ENCODE peak calls at places on chromosomes 12 and 14, in seven cellular contexts. One of them, this sample, is unnamed. For H3K4me1, the result is how much of the 10 kb centered on the place peaks cover.

GRCh38 chr12:94134226-94134795 is 14.1 kb upstream of the PLXNC1 start:
- DNase-seq in hepatocyte: peak
- DNase-seq in ovary: no peak
- DNase-seq in heart right ventricle: no peak
- DNase-seq in cardiac muscle cell: peak
- DNase-seq in esophagus muscularis mucosa: no peak
- DNase-seq in CD8-positive, alpha-beta memory T cell: no peak
- DNase-seq in this sample: peak

GRCh38 chr12:41034686-41035085 is 153.4 kb upstream of the PDZRN4 start:
- DNase-seq in cardiac muscle cell: no peak
- DNase-seq in heart right ventricle: no peak
- DNase-seq in CD8-positive, alpha-beta memory T cell: no peak
- DNase-seq in ovary: no peak
- DNase-seq in hepatocyte: no peak
- DNase-seq in esophagus muscularis mucosa: no peak
- DNase-seq in this sample: no peak

GRCh38 chr12:66235626-66236281 is 46.7 kb downstream of the IRAK3 start:
- DNase-seq in heart right ventricle: no peak
- DNase-seq in cardiac muscle cell: peak
- DNase-seq in ovary: no peak
- DNase-seq in esophagus muscularis mucosa: no peak
- DNase-seq in CD8-positive, alpha-beta memory T cell: no peak
- DNase-seq in hepatocyte: no peak
- DNase-seq in this sample: no peak

GRCh38 chr12:19301688-19302640 is 137.3 kb upstream of the AEBP2 start:
- DNase-seq in cardiac muscle cell: no peak
- DNase-seq in esophagus muscularis mucosa: no peak
- DNase-seq in CD8-positive, alpha-beta memory T cell: no peak
- DNase-seq in hepatocyte: no peak
- DNase-seq in ovary: no peak
- DNase-seq in heart right ventricle: no peak
- DNase-seq in this sample: no peak

GRCh38 chr14:91569301-91569700 is 59.2 kb upstream of the PPP4R3A start:
- DNase-seq in ovary: no peak
- DNase-seq in hepatocyte: no peak
- DNase-seq in cardiac muscle cell: no peak
- DNase-seq in heart right ventricle: no peak
- DNase-seq in esophagus muscularis mucosa: no peak
- DNase-seq in CD8-positive, alpha-beta memory T cell: no peak
- DNase-seq in this sample: no peak

GRCh38 chr12:128857173-128857770 is 4.0 kb downstream of the GLT1D1 start:
- DNase-seq in heart right ventricle: no peak
- DNase-seq in cardiac muscle cell: no peak
- DNase-seq in ovary: no peak
- DNase-seq in hepatocyte: no peak
- DNase-seq in esophagus muscularis mucosa: no peak
- DNase-seq in CD8-positive, alpha-beta memory T cell: no peak
- DNase-seq in this sample: no peak

GRCh38 chr14:98900236-98900635 is 371.8 kb downstream of the BCL11B start:
- DNase-seq in cardiac muscle cell: no peak
- DNase-seq in ovary: no peak
- DNase-seq in CD8-positive, alpha-beta memory T cell: no peak
- DNase-seq in heart right ventricle: no peak
- DNase-seq in hepatocyte: no peak
- DNase-seq in esophagus muscularis mucosa: no peak
- DNase-seq in this sample: no peak

GRCh38 chr14:55701638-55702037 is 121.6 kb downstream of the KTN1 start:
- DNase-seq in esophagus muscularis mucosa: peak
- DNase-seq in CD8-positive, alpha-beta memory T cell: no peak
- DNase-seq in heart right ventricle: no peak
- DNase-seq in hepatocyte: no peak
- DNase-seq in ovary: no peak
- DNase-seq in cardiac muscle cell: no peak
- DNase-seq in this sample: no peak

GRCh38 chr12:68675098-68675842 is 11.5 kb upstream of the NUP107 start:
- DNase-seq in heart right ventricle: no peak
- DNase-seq in ovary: no peak
- DNase-seq in hepatocyte: no peak
- DNase-seq in esophagus muscularis mucosa: no peak
- DNase-seq in cardiac muscle cell: no peak
- DNase-seq in CD8-positive, alpha-beta memory T cell: peak
- DNase-seq in this sample: peak

GRCh38 chr12:49873361-49873934 is 30.3 kb downstream of the FAIM2 start:
- DNase-seq in cardiac muscle cell: peak
- DNase-seq in hepatocyte: no peak
- DNase-seq in heart right ventricle: no peak
- DNase-seq in CD8-positive, alpha-beta memory T cell: no peak
- DNase-seq in ovary: no peak
- DNase-seq in esophagus muscularis mucosa: no peak
- DNase-seq in this sample: no peak

DNA sequence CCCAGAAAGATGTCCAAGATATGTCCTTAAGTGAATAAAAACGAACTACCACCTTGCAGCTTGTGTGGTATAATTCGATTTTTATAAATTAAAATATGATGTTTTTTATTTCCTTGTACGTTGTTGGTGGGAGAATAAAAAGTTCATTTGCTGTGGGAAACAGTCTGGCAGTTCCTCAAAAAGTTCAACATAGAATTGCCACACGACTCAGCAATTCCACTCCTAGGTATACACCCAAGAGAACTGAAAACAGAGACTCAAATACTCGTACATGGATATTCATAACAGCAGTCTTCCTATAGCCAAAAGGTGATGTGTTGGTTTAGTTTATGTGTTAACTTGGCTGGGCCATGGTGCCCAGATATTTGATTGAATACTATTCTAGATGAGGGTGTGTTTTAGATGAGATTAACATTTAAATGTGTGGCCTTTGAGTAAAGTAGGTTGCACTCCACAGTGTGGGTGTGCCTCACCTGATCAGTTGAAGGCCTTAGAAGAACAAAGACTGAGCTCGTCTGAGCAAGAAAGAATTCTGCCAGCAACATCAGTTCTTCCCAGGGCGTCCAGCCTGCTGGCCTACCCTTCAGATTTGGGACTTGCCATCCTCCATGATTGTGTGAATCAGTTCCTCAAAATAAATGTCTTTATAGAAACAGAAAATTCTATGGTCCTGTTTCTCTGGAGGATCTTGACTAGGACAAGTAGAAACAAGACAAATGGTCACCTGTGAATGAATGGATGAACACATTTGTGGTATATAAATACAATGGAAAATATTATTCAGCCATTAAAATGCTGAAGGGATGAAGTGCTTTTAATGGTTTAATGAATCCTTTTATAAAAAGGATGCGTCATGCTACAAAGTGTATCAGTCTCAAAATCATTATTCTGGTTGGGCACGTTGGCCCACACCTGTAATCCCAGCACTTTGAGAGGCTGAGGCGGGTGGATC is 5.1 kb upstream of the DENR start:
- DNase-seq in hepatocyte: no peak
- DNase-seq in cardiac muscle cell: no peak
- DNase-seq in CD8-positive, alpha-beta memory T cell: no peak
- DNase-seq in esophagus muscularis mucosa: no peak
- DNase-seq in heart right ventricle: no peak
- DNase-seq in ovary: no peak
- DNase-seq in this sample: no peak
- H3K4me1 ChIP-seq in hepatocyte: under half
- H3K4me1 ChIP-seq in cardiac muscle cell: under half
- H3K4me1 ChIP-seq in CD8-positive, alpha-beta memory T cell: under half
- H3K4me1 ChIP-seq in esophagus muscularis mucosa: under half
- H3K4me1 ChIP-seq in heart right ventricle: under half
- H3K4me1 ChIP-seq in ovary: under half
- H3K4me1 ChIP-seq in this sample: under half

GRCh38 chr14:54116163-54116562 is 159.5 kb upstream of the BMP4 start:
- DNase-seq in hepatocyte: no peak
- DNase-seq in cardiac muscle cell: no peak
- DNase-seq in CD8-positive, alpha-beta memory T cell: no peak
- DNase-seq in esophagus muscularis mucosa: no peak
- DNase-seq in heart right ventricle: no peak
- DNase-seq in ovary: no peak
- DNase-seq in this sample: no peak
- H3K27ac ChIP-seq in hepatocyte: no peak
- H3K27ac ChIP-seq in cardiac muscle cell: no peak
- H3K27ac ChIP-seq in CD8-positive, alpha-beta memory T cell: no peak
- H3K27ac ChIP-seq in esophagus muscularis mucosa: no peak
- H3K27ac ChIP-seq in heart right ventricle: no peak
- H3K27ac ChIP-seq in ovary: no peak
- H3K27ac ChIP-seq in this sample: no peak

DNA sequence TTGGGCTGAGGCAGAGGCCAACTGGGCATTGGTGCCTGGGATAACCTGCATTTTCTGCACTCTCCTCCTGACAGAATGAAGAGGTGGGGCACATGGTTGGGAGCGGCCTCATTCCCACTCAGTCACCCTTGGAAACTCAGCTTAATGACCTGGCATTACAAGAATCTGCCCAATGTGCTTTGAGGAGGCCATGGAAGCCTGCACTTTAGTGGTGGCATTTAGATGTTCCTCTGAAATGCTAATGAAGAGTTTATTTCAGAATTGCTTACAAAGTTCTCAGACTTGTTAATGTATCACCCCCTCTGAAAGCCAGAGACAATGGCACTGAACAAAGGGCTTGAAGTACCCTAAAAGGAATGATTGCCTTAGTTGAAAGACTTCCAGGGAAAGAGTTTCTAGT is 71.4 kb upstream of the PARP11 start:
- DNase-seq in esophagus muscularis mucosa: no peak
- DNase-seq in hepatocyte: no peak
- DNase-seq in cardiac muscle cell: no peak
- DNase-seq in heart right ventricle: no peak
- DNase-seq in ovary: no peak
- DNase-seq in CD8-positive, alpha-beta memory T cell: no peak
- DNase-seq in this sample: no peak
- H3K4me3 ChIP-seq in esophagus muscularis mucosa: no peak
- H3K4me3 ChIP-seq in hepatocyte: no peak
- H3K4me3 ChIP-seq in cardiac muscle cell: no peak
- H3K4me3 ChIP-seq in heart right ventricle: no peak
- H3K4me3 ChIP-seq in ovary: no peak
- H3K4me3 ChIP-seq in CD8-positive, alpha-beta memory T cell: no peak
- H3K4me3 ChIP-seq in this sample: no peak

DNA sequence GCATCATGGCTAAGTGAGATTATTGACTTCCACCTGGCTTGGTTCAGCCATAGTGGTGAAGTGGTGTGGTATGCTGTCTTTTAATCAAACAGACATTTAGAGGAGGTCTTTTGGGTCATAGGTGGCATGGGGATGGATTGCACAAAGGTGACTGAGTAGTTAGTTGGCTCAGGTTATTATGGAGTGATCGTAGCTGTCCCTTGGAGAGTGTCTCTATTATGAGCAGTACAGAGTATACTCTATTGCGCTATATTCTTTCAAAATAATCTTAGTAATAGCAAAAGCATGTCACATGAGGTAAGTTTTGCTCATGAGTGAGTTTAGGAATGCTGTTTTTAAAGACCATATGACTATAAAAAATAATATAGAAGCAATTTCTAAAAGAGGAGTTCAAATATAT is 60.4 kb downstream of the RASSF8 start:
- DNase-seq in hepatocyte: no peak
- DNase-seq in ovary: no peak
- DNase-seq in cardiac muscle cell: no peak
- DNase-seq in heart right ventricle: no peak
- DNase-seq in CD8-positive, alpha-beta memory T cell: no peak
- DNase-seq in esophagus muscularis mucosa: no peak
- DNase-seq in this sample: no peak
- H3K4me1 ChIP-seq in hepatocyte: under half
- H3K4me1 ChIP-seq in ovary: under half
- H3K4me1 ChIP-seq in cardiac muscle cell: under half
- H3K4me1 ChIP-seq in heart right ventricle: under half
- H3K4me1 ChIP-seq in CD8-positive, alpha-beta memory T cell: under half
- H3K4me1 ChIP-seq in esophagus muscularis mucosa: under half
- H3K4me1 ChIP-seq in this sample: under half

GRCh38 chr12:67534671-67535070 is 113.9 kb upstream of the DYRK2 start:
- DNase-seq in cardiac muscle cell: peak
- DNase-seq in hepatocyte: peak
- DNase-seq in ovary: peak
- DNase-seq in heart right ventricle: no peak
- DNase-seq in esophagus muscularis mucosa: peak
- DNase-seq in CD8-positive, alpha-beta memory T cell: no peak
- DNase-seq in this sample: peak
- H3K27ac ChIP-seq in cardiac muscle cell: no peak
- H3K27ac ChIP-seq in hepatocyte: peak
- H3K27ac ChIP-seq in ovary: no peak
- H3K27ac ChIP-seq in heart right ventricle: no peak
- H3K27ac ChIP-seq in esophagus muscularis mucosa: no peak
- H3K27ac ChIP-seq in CD8-positive, alpha-beta memory T cell: no peak
- H3K27ac ChIP-seq in this sample: no peak

DNA sequence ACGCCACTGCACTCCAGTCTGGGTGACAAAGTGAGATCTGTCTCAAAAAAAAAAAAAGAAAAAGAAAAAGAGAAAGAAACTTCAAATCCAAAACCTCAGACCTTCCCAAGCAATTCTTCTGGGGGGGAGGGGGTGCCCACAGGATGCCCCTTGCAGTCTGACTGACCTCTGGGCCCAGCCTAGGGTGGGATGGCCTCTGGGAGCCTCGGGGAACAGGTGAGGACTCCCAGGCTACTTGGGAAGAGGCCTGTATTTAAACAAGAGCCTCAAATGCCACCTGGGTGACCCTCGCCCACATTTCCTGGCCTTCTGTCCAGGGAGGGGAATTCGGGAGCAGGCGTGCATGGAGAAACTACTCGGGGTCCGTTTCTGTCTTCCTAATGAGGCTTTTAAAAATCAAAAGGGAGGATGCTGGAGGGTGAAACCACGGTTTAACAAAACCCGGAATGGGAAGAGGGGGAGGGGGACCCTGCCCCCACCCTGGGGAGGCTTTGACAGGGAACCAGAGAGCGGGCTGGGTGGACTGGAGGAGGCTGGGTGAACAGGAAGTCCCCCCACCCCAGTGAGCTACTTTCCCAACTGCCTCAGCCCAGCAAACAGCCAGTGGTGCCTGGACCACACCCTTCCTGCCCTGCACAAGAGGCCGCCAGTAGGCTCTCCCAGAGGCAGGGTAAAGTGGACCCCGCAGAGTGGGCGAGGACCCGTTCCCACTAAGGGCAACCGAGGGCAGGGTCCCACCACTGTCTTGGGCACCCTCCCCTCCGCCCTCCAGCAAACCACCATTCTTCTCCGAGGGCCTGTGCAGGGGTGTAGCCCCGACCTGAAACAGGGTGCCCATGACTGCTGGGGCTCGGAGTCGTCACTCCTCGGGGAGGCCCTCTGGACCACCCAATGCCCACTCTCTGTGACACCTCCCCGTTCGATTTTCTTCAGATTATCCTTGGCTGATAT is 1.5 kb upstream of the FBRSL1 start:
- DNase-seq in heart right ventricle: peak
- DNase-seq in ovary: no peak
- DNase-seq in CD8-positive, alpha-beta memory T cell: peak
- DNase-seq in esophagus muscularis mucosa: no peak
- DNase-seq in hepatocyte: no peak
- DNase-seq in cardiac muscle cell: no peak
- DNase-seq in this sample: peak
- H3K4me3 ChIP-seq in heart right ventricle: peak
- H3K4me3 ChIP-seq in ovary: no peak
- H3K4me3 ChIP-seq in CD8-positive, alpha-beta memory T cell: peak
- H3K4me3 ChIP-seq in esophagus muscularis mucosa: peak
- H3K4me3 ChIP-seq in hepatocyte: no peak
- H3K4me3 ChIP-seq in cardiac muscle cell: no peak
- H3K4me3 ChIP-seq in this sample: peak

This sample was measured in small intestine.